ENCODE peak calls at places on chromosomes 13 and 19, in six cellular contexts. P is fibroblast of lung; K is CD8-positive, alpha-beta memory T cell; B is vagina; J is transverse colon; Q is psoas muscle. U is an unnamed sample. For H3K9me3, the result is how much of the 10 kb centered on the place peaks cover.

GRCh38 chr19:632228-633067 is 889 bp downstream of the POLRMT start:
- DNase-seq in P (peak), K (no peak), B (no peak), J (peak), Q (no peak), U (no peak)

GRCh38 chr13:74187564-74187963 is 53.4 kb upstream of the KLF12 start:
- DNase-seq in P (peak), K (no peak), B (no peak), J (no peak), Q (peak), U (no peak)

GRCh38 chr19:14061751-14062557 is at the start of gene PALM3:
- DNase-seq in P (no peak), K (no peak), B (no peak), J (peak), Q (no peak), U (no peak)

GRCh38 chr13:53028637-53029121 is at the start of gene OLFM4:
- DNase-seq in P (no peak), K (no peak), B (no peak), J (peak), Q (no peak), U (no peak)

GRCh38 chr19:23002690-23003422 is at the start of gene ZNF728:
- DNase-seq in P (no peak), K (no peak), B (no peak), J (peak), Q (peak), U (no peak)

GRCh38 chr13:110964229-110965037 is 49.6 kb upstream of the ANKRD10 start:
- DNase-seq in P (no peak), K (no peak), B (no peak), J (no peak), Q (no peak), U (no peak)

GRCh38 chr19:10961073-10961762 is 388 bp downstream of the SMARCA4 start:
- DNase-seq in P (peak), K (no peak), B (no peak), J (peak), Q (peak), U (no peak)

GRCh38 chr13:75831389-75831788 is 195.3 kb downstream of the LMO7 start:
- DNase-seq in P (no peak), K (no peak), B (no peak), J (no peak), Q (no peak), U (no peak)

GRCh38 chr13:106373989-106374572 is 161.4 kb downstream of the EFNB2 start:
- DNase-seq in P (peak), K (no peak), B (no peak), J (no peak), Q (no peak), U (no peak)

GRCh38 chr13:33186851-33187250 is 98.7 kb downstream of the STARD13 start:
- DNase-seq in P (peak), K (no peak), B (no peak), J (no peak), Q (no peak), U (no peak)

GRCh38 chr19:33317522-33317921 is 15.2 kb upstream of the CEBPA start:
- DNase-seq in P (no peak), K (no peak), B (no peak), J (peak), Q (no peak), U (no peak)

GRCh38 chr19:2306971-2307370 is 983 bp downstream of the LINGO3 start:
- DNase-seq in P (no peak), K (no peak), B (no peak), J (no peak), Q (no peak), U (no peak)

GRCh38 chr13:114067381-114067885 is 65.0 kb downstream of the RASA3 start:
- DNase-seq in P (peak), K (peak), B (no peak), J (no peak), Q (no peak), U (no peak)

GRCh38 chr13:73096173-73097117 is 37.6 kb downstream of the KLF5 start:
- DNase-seq in P (peak), K (no peak), B (no peak), J (no peak), Q (no peak), U (no peak)

GRCh38 chr19:33350538-33351309 is 22.8 kb upstream of the CEBPG start:
- DNase-seq in P (peak), K (no peak), B (no peak), J (no peak), Q (peak), U (no peak)

GRCh38 chr13:98541701-98542203 is 35.2 kb downstream of the STK24 start:
- DNase-seq in P (no peak), K (no peak), B (no peak), J (no peak), Q (no peak), U (no peak)

GRCh38 chr19:6020972-6021805 is 43.2 kb upstream of the RANBP3 start:
- DNase-seq in P (no peak), K (no peak), B (no peak), J (no peak), Q (peak), U (no peak)

GRCh38 chr19:15452111-15453047 is 2.6 kb upstream of the WIZ start:
- DNase-seq in P (peak), K (no peak), B (no peak), J (peak), Q (peak), U (no peak)

GRCh38 chr19:2282062-2282861 is at the start of gene PEAK3:
- DNase-seq in P (peak), K (peak), B (no peak), J (peak), Q (peak), U (no peak)

GRCh38 chr19:6586056-6586455 is 4.9 kb downstream of the CD70 start:
- DNase-seq in P (no peak), K (no peak), B (no peak), J (no peak), Q (no peak), U (no peak)

GRCh38 chr19:6069268-6069771 is 41.0 kb downstream of the RFX2 start:
- DNase-seq in P (no peak), K (peak), B (no peak), J (no peak), Q (no peak), U (no peak)

GRCh38 chr19:55216461-55217198 is 7.3 kb upstream of the PTPRH start:
- DNase-seq in P (peak), K (no peak), B (no peak), J (peak), Q (peak), U (no peak)

GRCh38 chr13:43269037-43269476 is 245.7 kb downstream of the DNAJC15 start:
- DNase-seq in P (peak), K (no peak), B (no peak), J (peak), Q (no peak), U (no peak)

GRCh38 chr19:461664-462551 is 1.1 kb upstream of the SHC2 start:
- DNase-seq in P (no peak), K (no peak), B (no peak), J (peak), Q (no peak), U (no peak)

GRCh38 chr13:110546933-110547332 is 14.6 kb downstream of the RAB20 start:
- DNase-seq in P (peak), K (no peak), B (no peak), J (peak), Q (peak), U (no peak)

GRCh38 chr13:90447034-90447734 is 900.3 kb upstream of the MIR17HG start:
- DNase-seq in P (no peak), K (no peak), B (no peak), J (no peak), Q (no peak), U (no peak)

DNA sequence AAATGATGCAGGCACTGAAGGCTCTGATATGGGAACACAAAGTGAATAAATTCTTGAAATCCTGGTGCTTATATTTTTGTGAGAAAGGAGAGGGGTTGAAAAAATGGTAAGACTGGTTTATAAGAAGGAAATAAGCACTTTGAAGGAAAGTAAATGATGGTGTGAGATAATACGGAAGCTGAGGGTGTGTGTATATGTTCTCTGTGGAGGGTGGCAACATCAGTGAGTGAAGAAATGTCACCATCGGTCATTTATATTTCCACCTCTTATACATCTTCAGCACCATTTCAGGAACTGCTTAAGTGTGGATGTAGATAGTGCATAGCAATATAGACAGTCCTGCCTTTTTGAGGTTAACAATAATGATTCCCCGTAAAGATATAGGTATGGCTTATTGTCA is 17.5 kb downstream of the ZNF136 start:
- DNase-seq in P (no peak), K (no peak), B (no peak), J (no peak), Q (no peak), U (no peak)
- H3K9me3 ChIP-seq in P (under half), K (under half), B (under half), J (under half), Q (under half), U (under half)

DNA sequence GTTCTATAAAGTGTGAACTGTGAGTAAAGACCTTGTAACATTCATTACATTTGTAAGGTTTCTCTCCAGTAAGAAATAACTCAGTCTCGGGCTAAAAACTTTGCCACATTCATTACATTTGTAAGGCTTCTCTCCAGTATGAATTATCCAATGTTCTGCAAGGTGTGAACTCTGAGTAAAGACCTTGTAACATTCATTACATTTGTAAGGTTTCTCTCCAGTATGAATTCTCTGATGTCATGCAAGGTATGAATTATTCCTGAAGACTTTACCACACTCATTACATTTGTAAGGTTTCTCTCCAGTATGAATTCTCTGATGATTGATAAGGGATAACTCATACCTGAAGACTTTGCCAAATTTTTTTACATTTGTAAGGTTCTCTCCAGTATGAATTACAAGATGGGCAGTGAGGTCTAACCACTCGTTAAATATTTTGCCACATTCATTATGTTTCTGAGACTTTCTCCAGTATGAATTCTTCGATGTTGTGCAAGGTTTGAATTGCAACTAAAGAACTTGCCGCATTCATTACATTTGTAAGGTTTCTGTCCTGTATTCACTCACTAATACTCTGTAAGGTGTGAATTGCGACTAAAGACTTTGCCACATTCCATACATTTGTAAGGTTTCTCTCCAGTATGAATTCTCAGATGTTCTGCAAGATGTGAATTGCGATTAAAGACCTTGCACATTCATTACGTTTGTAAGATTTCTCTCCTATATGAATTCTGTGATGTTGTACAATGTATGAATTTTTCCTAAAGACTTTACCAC is 21.2 kb downstream of the ZNF578 start:
- DNase-seq in P (no peak), K (no peak), B (no peak), J (no peak), Q (no peak), U (no peak)
- H3K9me3 ChIP-seq in P (under half), K (half or more), B (half or more), J (half or more), Q (half or more), U (under half)

DNA sequence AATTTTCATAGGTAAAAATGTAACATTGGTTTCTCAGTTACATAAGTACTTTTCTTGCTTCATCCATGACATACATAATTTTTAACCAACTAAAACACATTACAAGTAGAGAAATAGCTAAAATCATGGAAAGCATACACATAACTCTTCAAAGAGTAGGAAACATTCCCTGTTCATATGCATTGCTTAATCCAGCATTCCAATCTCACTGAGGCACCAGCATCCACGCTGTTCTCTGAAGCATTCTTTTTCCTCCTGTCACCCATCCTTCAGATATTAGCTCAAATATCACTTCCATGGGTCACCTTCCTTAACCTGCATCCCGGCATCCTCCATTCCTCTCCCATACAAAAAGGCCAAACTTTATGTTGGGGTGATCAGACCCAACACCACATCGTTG is 79.1 kb downstream of the ZNF254 start:
- DNase-seq in P (peak), K (no peak), B (no peak), J (no peak), Q (no peak), U (no peak)
- H3K9me3 ChIP-seq in P (under half), K (under half), B (under half), J (under half), Q (under half), U (under half)

DNA sequence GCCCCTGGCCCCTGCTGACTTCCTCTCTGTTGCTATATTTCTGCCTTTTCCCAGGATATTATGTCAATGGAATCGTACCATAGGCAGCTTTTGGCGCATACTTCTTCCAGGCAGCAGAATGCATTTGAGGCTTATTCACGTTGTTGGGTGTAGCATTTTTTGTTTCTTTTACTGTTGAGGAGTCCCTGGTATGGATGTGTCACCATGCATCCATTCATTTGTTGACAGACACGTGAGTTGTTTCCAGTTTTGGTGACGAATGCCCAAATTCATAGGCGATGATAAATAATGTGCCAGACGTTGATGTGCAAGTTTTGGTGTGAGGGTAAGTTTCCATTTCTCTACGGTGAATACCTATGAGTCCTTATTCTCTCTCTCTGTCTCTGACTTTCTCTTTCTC is 5.0 kb downstream of the NFILZ start:
- DNase-seq in P (peak), K (no peak), B (no peak), J (no peak), Q (no peak), U (no peak)
- H3K9me3 ChIP-seq in P (under half), K (under half), B (under half), J (under half), Q (under half), U (under half)

GRCh38 chr19:57002195-57002601 is 117.6 kb upstream of the USP29 start:
- DNase-seq in P (no peak), K (no peak), B (no peak), J (no peak), Q (no peak), U (no peak)
- H3K9me3 ChIP-seq in P (under half), K (under half), B (under half), J (under half), Q (under half), U (under half)

U was measured in T-helper 17 cell.